ENCODE peak calls at places on chromosomes 3 and 15, in ten cellular contexts. B, A, M, L, J, R, O, F, P and Y are unnamed samples. For H3K9me2, the result is how much of the 10 kb centered on the place peaks cover.

GRCh38 chr15:79296583-79296982 is 14.1 kb downstream of the ANKRD34C start:
- DNase-seq in B (no peak), A (peak), M (no peak), L (peak), J (no peak), R (peak), O (no peak), F (no peak), P (peak), Y (peak)

GRCh38 chr3:49124203-49124602 is 3.6 kb upstream of the USP19 start:
- DNase-seq in B (no peak), A (no peak), M (no peak), L (no peak), J (no peak), R (no peak), O (no peak), F (no peak), P (no peak), Y (no peak)

GRCh38 chr3:183779896-183780450 is 45.4 kb downstream of the MAP6D1 start:
- DNase-seq in B (peak), A (no peak), M (no peak), L (no peak), J (no peak), R (no peak), O (no peak), F (no peak), P (no peak), Y (no peak)

GRCh38 chr15:45326776-45327175 is 51.6 kb downstream of the GATM start:
- DNase-seq in B (no peak), A (no peak), M (no peak), L (no peak), J (no peak), R (no peak), O (no peak), F (no peak), P (no peak), Y (no peak)

GRCh38 chr15:85097250-85097649 is 115.6 kb downstream of the PDE8A start:
- DNase-seq in B (no peak), A (no peak), M (no peak), L (no peak), J (no peak), R (no peak), O (no peak), F (no peak), P (no peak), Y (no peak)

GRCh38 chr3:186519021-186519658 is 25.0 kb downstream of the CRYGS start:
- DNase-seq in B (no peak), A (no peak), M (no peak), L (no peak), J (no peak), R (peak), O (no peak), F (no peak), P (peak), Y (no peak)

GRCh38 chr3:53493997-53494791 is at the start of gene CACNA1D:
- DNase-seq in B (peak), A (peak), M (no peak), L (peak), J (no peak), R (no peak), O (peak), F (peak), P (no peak), Y (peak)

GRCh38 chr15:80152896-80153876 is at the start of gene FAH:
- DNase-seq in B (peak), A (peak), M (peak), L (no peak), J (peak), R (peak), O (no peak), F (peak), P (peak), Y (peak)

GRCh38 chr3:153599685-153600084 is 437.7 kb downstream of the RAP2B start:
- DNase-seq in B (peak), A (no peak), M (peak), L (peak), J (peak), R (no peak), O (peak), F (no peak), P (no peak), Y (no peak)

GRCh38 chr15:101170568-101171350 is 81.1 kb downstream of the CHSY1 start:
- DNase-seq in B (peak), A (no peak), M (no peak), L (no peak), J (peak), R (no peak), O (no peak), F (no peak), P (no peak), Y (no peak)

GRCh38 chr3:158801200-158801599 is 654 bp upstream of the MFSD1 start:
- DNase-seq in B (peak), A (peak), M (no peak), L (no peak), J (no peak), R (no peak), O (peak), F (peak), P (no peak), Y (no peak)

GRCh38 chr15:70451861-70452653 is 311.3 kb downstream of the UACA start:
- DNase-seq in B (no peak), A (peak), M (no peak), L (no peak), J (no peak), R (no peak), O (no peak), F (no peak), P (no peak), Y (no peak)

GRCh38 chr3:15476378-15476777 is 45.1 kb downstream of the COLQ start:
- DNase-seq in B (peak), A (no peak), M (no peak), L (no peak), J (peak), R (no peak), O (peak), F (no peak), P (no peak), Y (no peak)

GRCh38 chr3:109442531-109442930 is 105.2 kb upstream of the DPPA4 start:
- DNase-seq in B (no peak), A (no peak), M (no peak), L (no peak), J (no peak), R (no peak), O (no peak), F (no peak), P (no peak), Y (no peak)

GRCh38 chr15:44296625-44297524 is 8.4 kb downstream of the GOLM2 start:
- DNase-seq in B (peak), A (peak), M (peak), L (peak), J (peak), R (no peak), O (peak), F (no peak), P (peak), Y (no peak)

GRCh38 chr3:59502806-59503205 is 453.0 kb upstream of the CFAP20DC start:
- DNase-seq in B (peak), A (no peak), M (no peak), L (no peak), J (peak), R (no peak), O (peak), F (no peak), P (no peak), Y (no peak)

GRCh38 chr3:2172561-2173171 is 74.0 kb downstream of the CNTN4 start:
- DNase-seq in B (no peak), A (no peak), M (no peak), L (no peak), J (no peak), R (no peak), O (no peak), F (no peak), P (no peak), Y (no peak)

GRCh38 chr3:139835830-139836655 is 98.9 kb upstream of the CLSTN2 start:
- DNase-seq in B (no peak), A (no peak), M (no peak), L (no peak), J (no peak), R (no peak), O (no peak), F (no peak), P (no peak), Y (no peak)

GRCh38 chr3:98070840-98071239 is 16.1 kb upstream of the OR5AC2 start:
- DNase-seq in B (no peak), A (peak), M (no peak), L (no peak), J (no peak), R (no peak), O (no peak), F (no peak), P (no peak), Y (no peak)

GRCh38 chr3:78497692-78498091 is 1270.1 kb downstream of the ROBO1 start:
- DNase-seq in B (peak), A (no peak), M (no peak), L (no peak), J (peak), R (no peak), O (no peak), F (peak), P (no peak), Y (no peak)

DNA sequence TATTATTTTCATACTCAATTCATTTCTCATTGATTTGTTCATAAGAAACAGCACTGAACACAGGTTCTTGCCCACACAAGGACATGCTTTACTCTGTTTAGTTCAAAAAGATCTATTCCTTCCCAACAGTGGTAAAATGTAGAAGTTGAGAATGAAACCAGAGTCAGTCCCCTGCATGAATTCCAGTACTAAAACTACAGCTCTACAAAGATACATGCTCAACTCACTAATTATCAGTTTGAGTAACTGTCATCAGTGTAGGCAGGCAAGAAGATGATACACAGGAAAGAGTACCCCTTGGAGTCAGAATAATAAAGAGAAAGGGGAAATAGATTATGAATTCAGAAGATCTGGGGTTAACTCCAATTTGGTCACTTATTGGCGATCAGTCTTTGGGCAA is 43.2 kb downstream of the NR2E3 start:
- DNase-seq in B (no peak), A (no peak), M (no peak), L (no peak), J (no peak), R (no peak), O (no peak), F (no peak), P (no peak), Y (no peak)
- H3K9me2 ChIP-seq in B (under half), A (under half), M (under half), L (under half), J (under half), R (under half), O (under half), F (under half), P (under half), Y (under half)

GRCh38 chr15:66615175-66615495 is 49.3 kb upstream of the LCTL start:
- DNase-seq in B (no peak), A (no peak), M (no peak), L (no peak), J (no peak), R (no peak), O (no peak), F (no peak), P (no peak), Y (no peak)

GRCh38 chr15:66614456-66615174 is 48.8 kb upstream of the LCTL start:
- DNase-seq in B (no peak), A (no peak), M (no peak), L (no peak), J (no peak), R (no peak), O (no peak), F (no peak), P (no peak), Y (no peak)

GRCh38 chr15:66613743-66614142 is 47.9 kb upstream of the LCTL start:
- DNase-seq in B (no peak), A (no peak), M (no peak), L (no peak), J (no peak), R (no peak), O (no peak), F (no peak), P (no peak), Y (no peak)

GRCh38 chr15:66617137-66618090 is 51.6 kb upstream of the LCTL start:
- DNase-seq in B (peak), A (peak), M (no peak), L (no peak), J (peak), R (no peak), O (peak), F (no peak), P (no peak), Y (no peak)

GRCh38 chr15:66615846-66616245 is 50.0 kb upstream of the LCTL start:
- DNase-seq in B (no peak), A (no peak), M (no peak), L (no peak), J (no peak), R (no peak), O (no peak), F (no peak), P (no peak), Y (no peak)
- H3K9me2 ChIP-seq in B (under half), A (under half), M (under half), L (under half), J (under half), R (under half), O (under half), F (under half), P (under half), Y (under half)

GRCh38 chr15:95884276-95884675 is 446.2 kb upstream of the NR2F2 start:
- DNase-seq in B (peak), A (peak), M (no peak), L (no peak), J (no peak), R (no peak), O (no peak), F (no peak), P (no peak), Y (no peak)
- H3K9me2 ChIP-seq in B (under half), A (under half), M (under half), L (under half), J (under half), R (under half), O (under half), F (under half), P (under half), Y (under half)

GRCh38 chr15:41949400-41950126 is 22.8 kb downstream of the EHD4 start:
- DNase-seq in B (peak), A (peak), M (no peak), L (no peak), J (no peak), R (no peak), O (no peak), F (no peak), P (no peak), Y (no peak)

GRCh38 chr15:41950505-41950904 is 21.9 kb downstream of the EHD4 start:
- DNase-seq in B (peak), A (no peak), M (no peak), L (no peak), J (no peak), R (no peak), O (no peak), F (no peak), P (no peak), Y (no peak)

GRCh38 chr15:41952003-41952563 is 20.3 kb downstream of the EHD4 start:
- DNase-seq in B (no peak), A (no peak), M (no peak), L (no peak), J (no peak), R (no peak), O (no peak), F (no peak), P (no peak), Y (no peak)

GRCh38 chr15:41950127-41950483 is 22.3 kb downstream of the EHD4 start:
- DNase-seq in B (no peak), A (peak), M (no peak), L (no peak), J (no peak), R (no peak), O (no peak), F (no peak), P (no peak), Y (no peak)

DNA sequence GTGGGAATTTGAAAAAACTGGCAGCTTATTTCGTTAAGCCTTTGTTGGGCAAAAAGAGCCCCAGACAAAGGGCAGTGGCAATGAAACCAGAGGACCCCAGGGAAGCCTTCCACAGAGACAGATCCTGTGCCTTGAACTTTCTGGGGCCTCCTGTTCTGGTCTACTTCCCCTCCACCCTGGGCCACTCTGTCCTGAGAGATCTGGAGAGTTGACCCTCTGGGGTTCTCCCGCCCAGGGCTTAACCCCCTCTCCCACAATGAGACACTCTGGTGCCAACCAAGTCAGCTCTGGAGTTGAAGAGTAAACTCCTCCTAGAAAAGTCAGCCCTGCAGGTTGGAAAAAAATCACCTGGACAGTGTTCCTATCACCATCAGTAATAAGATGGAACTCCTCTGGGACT is 20.8 kb downstream of the EHD4 start:
- DNase-seq in B (no peak), A (no peak), M (no peak), L (no peak), J (no peak), R (no peak), O (no peak), F (no peak), P (no peak), Y (no peak)
- H3K9me2 ChIP-seq in B (under half), A (under half), M (under half), L (under half), J (under half), R (under half), O (under half), F (under half), P (under half), Y (under half)

GRCh38 chr3:190308154-190308553 is 14.1 kb downstream of the CLDN1 start:
- DNase-seq in B (no peak), A (no peak), M (no peak), L (no peak), J (no peak), R (no peak), O (no peak), F (no peak), P (no peak), Y (no peak)

GRCh38 chr3:190306513-190307163 is 15.6 kb downstream of the CLDN1 start:
- DNase-seq in B (peak), A (no peak), M (peak), L (no peak), J (peak), R (no peak), O (peak), F (no peak), P (no peak), Y (no peak)

GRCh38 chr3:190306026-190306425 is 16.2 kb downstream of the CLDN1 start:
- DNase-seq in B (no peak), A (no peak), M (no peak), L (no peak), J (no peak), R (no peak), O (no peak), F (no peak), P (no peak), Y (no peak)

GRCh38 chr3:190305406-190305805 is 16.8 kb downstream of the CLDN1 start:
- DNase-seq in B (peak), A (no peak), M (no peak), L (no peak), J (peak), R (no peak), O (no peak), F (no peak), P (no peak), Y (no peak)

DNA sequence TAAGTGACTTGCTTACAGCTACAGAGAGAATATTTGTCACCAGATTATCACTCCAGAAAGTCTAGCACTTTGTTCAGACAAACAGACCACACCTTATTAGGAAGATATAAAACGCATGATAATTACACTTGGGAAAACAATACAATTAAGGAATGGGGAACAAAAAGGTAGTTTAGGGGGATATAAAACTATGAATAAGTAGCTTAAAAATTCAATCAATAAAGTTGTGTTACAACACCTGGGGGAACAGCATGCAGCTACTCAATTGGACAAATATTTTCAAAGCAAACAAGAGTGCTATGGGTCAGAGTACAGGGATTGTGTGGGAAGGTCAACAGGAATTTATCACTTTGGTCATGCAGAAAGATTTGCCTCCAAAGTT is 15.1 kb downstream of the CLDN1 start:
- DNase-seq in B (no peak), A (no peak), M (peak), L (no peak), J (peak), R (no peak), O (peak), F (no peak), P (no peak), Y (no peak)
- H3K9me2 ChIP-seq in B (under half), A (under half), M (under half), L (under half), J (under half), R (under half), O (under half), F (under half), P (under half), Y (under half)

DNA sequence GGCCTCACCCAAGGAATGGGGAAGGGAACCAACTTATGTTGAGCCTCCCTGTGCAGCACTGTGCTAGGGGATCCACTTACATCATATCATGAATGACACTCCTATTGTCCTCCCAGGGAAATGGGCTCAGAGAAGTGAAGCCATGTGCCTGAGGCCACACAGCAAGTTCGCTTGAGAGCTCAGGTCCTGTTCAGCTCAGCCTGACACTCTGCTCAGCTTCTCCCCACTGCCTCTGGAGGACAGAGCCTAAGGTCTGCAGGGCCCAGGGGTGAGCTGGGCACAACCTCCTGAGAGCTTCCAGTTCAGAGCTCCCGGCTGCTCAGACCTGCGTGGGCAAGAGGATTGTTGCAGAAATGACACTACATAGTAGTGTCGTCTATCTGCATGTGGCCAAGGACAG is 76.0 kb upstream of the SEC13 start:
- DNase-seq in B (no peak), A (no peak), M (no peak), L (no peak), J (no peak), R (no peak), O (no peak), F (no peak), P (no peak), Y (peak)
- H3K9me2 ChIP-seq in B (under half), A (under half), M (under half), L (under half), J (under half), R (under half), O (under half), F (under half), P (under half), Y (under half)